ENCODE peak calls at places on chromosomes 2 and 18, in eight cellular contexts. S, H, N, A, P, L, W and M are unnamed samples.

GRCh38 chr2:223759569-223760430 is 77.6 kb downstream of the AP1S3 start:
- DNase-seq in L (no peak), A (no peak), W (no peak), P (no peak), S (no peak), N (peak; percentile 28), H (no peak), M (no peak)

GRCh38 chr2:121599963-121600651 is 49.2 kb downstream of the CLASP1 start:
- DNase-seq in H (peak; percentile 44), L (no peak), N (no peak), A (no peak), P (no peak), W (no peak), S (no peak), M (no peak)

GRCh38 chr18:57798713-57799373 is 4.3 kb downstream of the ATP8B1 start:
- DNase-seq in L (no peak), A (no peak), H (no peak), S (no peak), P (no peak), N (no peak), W (no peak), M (no peak)

GRCh38 chr2:101255501-101255900 is 2.8 kb downstream of the CNOT11 start:
- DNase-seq in L (no peak), P (no peak), S (no peak), A (no peak), H (no peak), N (no peak), W (no peak), M (no peak)

GRCh38 chr2:43345391-43345813 is 119.0 kb upstream of the ZFP36L2 start:
- DNase-seq in L (no peak), P (no peak), N (peak; percentile 98), W (no peak), S (no peak), A (no peak), H (no peak), M (no peak)

GRCh38 chr18:67300498-67300897 is 216.0 kb downstream of the DSEL start:
- DNase-seq in A (no peak), W (no peak), S (no peak), H (no peak), N (no peak), L (no peak), P (peak; percentile 24), M (no peak)

GRCh38 chr18:14920976-14921375 is 173.0 kb downstream of the ANKRD30B start:
- DNase-seq in A (no peak), S (no peak), W (no peak), N (no peak), L (no peak), H (no peak), P (no peak), M (no peak)

GRCh38 chr2:162839419-162839818 is 852 bp upstream of the KCNH7 start:
- DNase-seq in N (no peak), H (no peak), P (no peak), W (peak; percentile 49), S (peak; percentile 3), L (no peak), A (no peak), M (no peak)

GRCh38 chr2:221844966-221845365 is 272.9 kb upstream of the EPHA4 start:
- DNase-seq in N (no peak), L (no peak), A (no peak), H (no peak), W (no peak), P (no peak), S (no peak), M (no peak)

GRCh38 chr18:3305354-3305762 is 43.4 kb downstream of the MYL12B start:
- DNase-seq in L (peak; percentile 24), P (peak; percentile 69), W (no peak), N (peak; percentile 55), H (no peak), S (peak; percentile 92), A (no peak), M (no peak)

GRCh38 chr2:42770288-42771131 is 6.6 kb upstream of the OXER1 start:
- DNase-seq in W (peak; percentile 56), S (peak; percentile 58), P (no peak), N (peak; percentile 87), L (no peak), H (no peak), A (no peak), M (no peak)

GRCh38 chr2:215654177-215654850 is 218.4 kb upstream of the FN1 start:
- DNase-seq in L (no peak), H (no peak), A (no peak), W (no peak), N (no peak), P (no peak), S (peak; percentile 54), M (no peak)

GRCh38 chr2:9467687-9468086 is 6.7 kb upstream of the IAH1 start:
- DNase-seq in P (no peak), H (no peak), W (no peak), N (no peak), S (no peak), L (no peak), A (no peak), M (no peak)

GRCh38 chr2:111200333-111200879 is 79.7 kb downstream of the BCL2L11 start:
- DNase-seq in N (no peak), S (no peak), H (no peak), L (no peak), P (no peak), A (no peak), W (no peak), M (no peak)

GRCh38 chr2:239177908-239178307 is 222.9 kb downstream of the HDAC4 start:
- DNase-seq in H (no peak), N (no peak), A (peak; percentile 21), S (no peak), L (no peak), W (peak; percentile 49), P (no peak), M (peak; percentile 49)

GRCh38 chr2:69554981-69555380 is 88.6 kb downstream of the AAK1 start:
- DNase-seq in N (peak; percentile 52), W (no peak), L (no peak), P (no peak), A (no peak), H (peak; percentile 19), S (no peak), M (no peak)

GRCh38 chr2:237900891-237901831 is 41.7 kb downstream of the RAMP1 start:
- DNase-seq in H (no peak), N (no peak), P (no peak), A (peak; percentile 71), W (no peak), S (no peak), L (no peak), M (peak; percentile 61)

GRCh38 chr2:198127627-198128026 is 323.2 kb downstream of the PLCL1 start:
- DNase-seq in S (peak; percentile 65), N (peak; percentile 65), P (peak; percentile 50), L (peak; percentile 30), H (peak; percentile 38), A (no peak), W (no peak), M (peak; percentile 60)

GRCh38 chr2:168583064-168583709 is 127.1 kb downstream of the CERS6 start:
- DNase-seq in H (no peak), P (no peak), W (no peak), L (no peak), N (no peak), A (no peak), S (peak; percentile 33), M (no peak)

GRCh38 chr2:198231562-198231961 is 427.2 kb downstream of the PLCL1 start:
- DNase-seq in A (no peak), N (no peak), W (no peak), S (no peak), L (no peak), P (no peak), H (no peak), M (no peak)

GRCh38 chr18:27713727-27714080 is 463.2 kb downstream of the CDH2 start:
- DNase-seq in S (peak; percentile 60), L (no peak), P (no peak), W (no peak), N (no peak), A (no peak), H (no peak), M (no peak)

GRCh38 chr2:207338610-207339009 is 172.9 kb upstream of the KLF7 start:
- DNase-seq in P (no peak), N (no peak), A (no peak), S (no peak), W (no peak), L (no peak), H (no peak), M (no peak)

GRCh38 chr18:80194874-80195570 is 52.3 kb downstream of the PARD6G start:
- DNase-seq in N (no peak), W (no peak), S (no peak), A (no peak), P (no peak), H (no peak), L (no peak), M (peak; percentile 26)

GRCh38 chr2:101710690-101711318 is 13.3 kb downstream of the MAP4K4 start:
- DNase-seq in A (no peak), N (no peak), W (no peak), P (no peak), L (no peak), H (no peak), S (peak; percentile 27), M (no peak)